ENCODE peak calls at places on chromosomes 4 and X, in ten cellular contexts. One of them, this sample, is unnamed.

GRCh38 chrX:127038065-127038464 is 218.5 kb downstream of the PRR32 start:
- DNase-seq in effector memory CD4-positive, alpha-beta T cell: no peak
- DNase-seq in lower lobe of right lung: no peak
- DNase-seq in psoas muscle: no peak
- DNase-seq in adrenal gland: no peak
- DNase-seq in PC-3: peak; percentile 6
- DNase-seq in pancreas: no peak
- DNase-seq in naive thymus-derived CD4-positive, alpha-beta T cell: no peak
- DNase-seq in left lung: no peak
- DNase-seq in tibial artery: no peak
- DNase-seq in this sample: peak; percentile 6

GRCh38 chr4:24793219-24794005 is 2.0 kb upstream of the SOD3 start:
- DNase-seq in effector memory CD4-positive, alpha-beta T cell: no peak
- DNase-seq in lower lobe of right lung: no peak
- DNase-seq in psoas muscle: no peak
- DNase-seq in adrenal gland: no peak
- DNase-seq in PC-3: peak; percentile 66
- DNase-seq in pancreas: no peak
- DNase-seq in naive thymus-derived CD4-positive, alpha-beta T cell: no peak
- DNase-seq in left lung: no peak
- DNase-seq in tibial artery: no peak
- DNase-seq in this sample: peak; percentile 10

GRCh38 chr4:30825008-30825765 is 105.0 kb downstream of the PCDH7 start:
- DNase-seq in effector memory CD4-positive, alpha-beta T cell: no peak
- DNase-seq in lower lobe of right lung: no peak
- DNase-seq in psoas muscle: no peak
- DNase-seq in adrenal gland: no peak
- DNase-seq in PC-3: peak; percentile 22
- DNase-seq in pancreas: no peak
- DNase-seq in naive thymus-derived CD4-positive, alpha-beta T cell: no peak
- DNase-seq in left lung: no peak
- DNase-seq in tibial artery: no peak
- DNase-seq in this sample: no peak

GRCh38 chrX:30804462-30804861 is 84.6 kb downstream of the TAB3 start:
- DNase-seq in effector memory CD4-positive, alpha-beta T cell: no peak
- DNase-seq in lower lobe of right lung: no peak
- DNase-seq in psoas muscle: no peak
- DNase-seq in adrenal gland: no peak
- DNase-seq in PC-3: no peak
- DNase-seq in pancreas: no peak
- DNase-seq in naive thymus-derived CD4-positive, alpha-beta T cell: no peak
- DNase-seq in left lung: no peak
- DNase-seq in tibial artery: no peak
- DNase-seq in this sample: no peak

GRCh38 chr4:1873291-1873690 is 2.1 kb downstream of the NSD2 start:
- DNase-seq in effector memory CD4-positive, alpha-beta T cell: no peak
- DNase-seq in lower lobe of right lung: no peak
- DNase-seq in psoas muscle: no peak
- DNase-seq in adrenal gland: no peak
- DNase-seq in PC-3: no peak
- DNase-seq in pancreas: no peak
- DNase-seq in naive thymus-derived CD4-positive, alpha-beta T cell: no peak
- DNase-seq in left lung: no peak
- DNase-seq in tibial artery: no peak
- DNase-seq in this sample: peak; percentile 42

GRCh38 chrX:16488959-16489358 is 161.0 kb upstream of the S100G start:
- DNase-seq in effector memory CD4-positive, alpha-beta T cell: no peak
- DNase-seq in lower lobe of right lung: no peak
- DNase-seq in psoas muscle: no peak
- DNase-seq in adrenal gland: no peak
- DNase-seq in PC-3: no peak
- DNase-seq in pancreas: no peak
- DNase-seq in naive thymus-derived CD4-positive, alpha-beta T cell: no peak
- DNase-seq in left lung: no peak
- DNase-seq in tibial artery: no peak
- DNase-seq in this sample: no peak

GRCh38 chr4:101977096-101977495 is 186.6 kb downstream of the BANK1 start:
- DNase-seq in effector memory CD4-positive, alpha-beta T cell: no peak
- DNase-seq in lower lobe of right lung: no peak
- DNase-seq in psoas muscle: peak; percentile 20
- DNase-seq in adrenal gland: peak; percentile 23
- DNase-seq in PC-3: peak; percentile 93
- DNase-seq in pancreas: no peak
- DNase-seq in naive thymus-derived CD4-positive, alpha-beta T cell: no peak
- DNase-seq in left lung: peak; percentile 41
- DNase-seq in tibial artery: no peak
- DNase-seq in this sample: no peak

GRCh38 chr4:6270691-6271121 is 1.1 kb downstream of the WFS1 start:
- DNase-seq in effector memory CD4-positive, alpha-beta T cell: no peak
- DNase-seq in lower lobe of right lung: peak; percentile 43
- DNase-seq in psoas muscle: no peak
- DNase-seq in adrenal gland: peak; percentile 44
- DNase-seq in PC-3: peak; percentile 22
- DNase-seq in pancreas: no peak
- DNase-seq in naive thymus-derived CD4-positive, alpha-beta T cell: no peak
- DNase-seq in left lung: no peak
- DNase-seq in tibial artery: no peak
- DNase-seq in this sample: no peak

GRCh38 chr4:139227729-139228404 is 50.8 kb upstream of the ELF2 start:
- DNase-seq in effector memory CD4-positive, alpha-beta T cell: no peak
- DNase-seq in lower lobe of right lung: no peak
- DNase-seq in psoas muscle: no peak
- DNase-seq in adrenal gland: no peak
- DNase-seq in PC-3: peak; percentile 27
- DNase-seq in pancreas: no peak
- DNase-seq in naive thymus-derived CD4-positive, alpha-beta T cell: no peak
- DNase-seq in left lung: no peak
- DNase-seq in tibial artery: no peak
- DNase-seq in this sample: no peak

GRCh38 chr4:2079926-2080325 is 20.8 kb downstream of the NAT8L start:
- DNase-seq in effector memory CD4-positive, alpha-beta T cell: no peak
- DNase-seq in lower lobe of right lung: no peak
- DNase-seq in psoas muscle: no peak
- DNase-seq in adrenal gland: no peak
- DNase-seq in PC-3: no peak
- DNase-seq in pancreas: peak; percentile 7
- DNase-seq in naive thymus-derived CD4-positive, alpha-beta T cell: no peak
- DNase-seq in left lung: peak; percentile 24
- DNase-seq in tibial artery: peak; percentile 43
- DNase-seq in this sample: no peak

GRCh38 chr4:140019619-140020367 is 134.2 kb downstream of the MAML3 start:
- DNase-seq in effector memory CD4-positive, alpha-beta T cell: no peak
- DNase-seq in lower lobe of right lung: no peak
- DNase-seq in psoas muscle: no peak
- DNase-seq in adrenal gland: no peak
- DNase-seq in PC-3: peak; percentile 17
- DNase-seq in pancreas: peak; percentile 30
- DNase-seq in naive thymus-derived CD4-positive, alpha-beta T cell: no peak
- DNase-seq in left lung: no peak
- DNase-seq in tibial artery: no peak
- DNase-seq in this sample: no peak

GRCh38 chr4:146255874-146256273 is 41.5 kb downstream of the REELD1 start:
- DNase-seq in effector memory CD4-positive, alpha-beta T cell: no peak
- DNase-seq in lower lobe of right lung: no peak
- DNase-seq in psoas muscle: no peak
- DNase-seq in adrenal gland: no peak
- DNase-seq in PC-3: peak; percentile 32
- DNase-seq in pancreas: no peak
- DNase-seq in naive thymus-derived CD4-positive, alpha-beta T cell: no peak
- DNase-seq in left lung: no peak
- DNase-seq in tibial artery: no peak
- DNase-seq in this sample: no peak

GRCh38 chrX:110418220-110418856 is 59.7 kb downstream of the RTL9 start:
- DNase-seq in effector memory CD4-positive, alpha-beta T cell: no peak
- DNase-seq in lower lobe of right lung: peak; percentile 46
- DNase-seq in psoas muscle: no peak
- DNase-seq in adrenal gland: peak; percentile 45
- DNase-seq in PC-3: peak; percentile 67
- DNase-seq in pancreas: no peak
- DNase-seq in naive thymus-derived CD4-positive, alpha-beta T cell: no peak
- DNase-seq in left lung: peak; percentile 45
- DNase-seq in tibial artery: no peak
- DNase-seq in this sample: peak; percentile 59

GRCh38 chr4:139208404-139208945 is 31.5 kb upstream of the ELF2 start:
- DNase-seq in effector memory CD4-positive, alpha-beta T cell: no peak
- DNase-seq in lower lobe of right lung: no peak
- DNase-seq in psoas muscle: no peak
- DNase-seq in adrenal gland: peak; percentile 84
- DNase-seq in PC-3: no peak
- DNase-seq in pancreas: no peak
- DNase-seq in naive thymus-derived CD4-positive, alpha-beta T cell: no peak
- DNase-seq in left lung: no peak
- DNase-seq in tibial artery: no peak
- DNase-seq in this sample: no peak

GRCh38 chrX:56803849-56804681 is 75.0 kb downstream of the NBDY start:
- DNase-seq in effector memory CD4-positive, alpha-beta T cell: no peak
- DNase-seq in lower lobe of right lung: no peak
- DNase-seq in psoas muscle: no peak
- DNase-seq in adrenal gland: no peak
- DNase-seq in PC-3: no peak
- DNase-seq in pancreas: no peak
- DNase-seq in naive thymus-derived CD4-positive, alpha-beta T cell: no peak
- DNase-seq in left lung: peak; percentile 28
- DNase-seq in tibial artery: no peak
- DNase-seq in this sample: no peak
- H3K27ac ChIP-seq in effector memory CD4-positive, alpha-beta T cell: no peak overlapping the region
- H3K27ac ChIP-seq in lower lobe of right lung: no peak overlapping the region
- H3K27ac ChIP-seq in psoas muscle: peak overlapping the region; percentile 92
- H3K27ac ChIP-seq in adrenal gland: no peak overlapping the region
- H3K27ac ChIP-seq in PC-3: no peak overlapping the region
- H3K27ac ChIP-seq in pancreas: peak overlapping the region; percentile 74
- H3K27ac ChIP-seq in naive thymus-derived CD4-positive, alpha-beta T cell: peak overlapping the region; percentile 52
- H3K27ac ChIP-seq in left lung: no peak overlapping the region
- H3K27ac ChIP-seq in tibial artery: no peak overlapping the region
- H3K27ac ChIP-seq in this sample: peak overlapping the region; percentile 81

GRCh38 chrX:45709381-45709780 is 508.7 kb upstream of the DIPK2B start:
- DNase-seq in effector memory CD4-positive, alpha-beta T cell: no peak
- DNase-seq in lower lobe of right lung: no peak
- DNase-seq in psoas muscle: no peak
- DNase-seq in adrenal gland: no peak
- DNase-seq in PC-3: peak; percentile 29
- DNase-seq in pancreas: no peak
- DNase-seq in naive thymus-derived CD4-positive, alpha-beta T cell: no peak
- DNase-seq in left lung: no peak
- DNase-seq in tibial artery: no peak
- DNase-seq in this sample: no peak

GRCh38 chrX:45711231-45711630 is 510.6 kb upstream of the DIPK2B start:
- DNase-seq in effector memory CD4-positive, alpha-beta T cell: no peak
- DNase-seq in lower lobe of right lung: no peak
- DNase-seq in psoas muscle: no peak
- DNase-seq in adrenal gland: no peak
- DNase-seq in PC-3: peak; percentile 91
- DNase-seq in pancreas: no peak
- DNase-seq in naive thymus-derived CD4-positive, alpha-beta T cell: no peak
- DNase-seq in left lung: no peak
- DNase-seq in tibial artery: no peak
- DNase-seq in this sample: no peak

GRCh38 chrX:45710081-45710801 is 509.6 kb upstream of the DIPK2B start:
- DNase-seq in effector memory CD4-positive, alpha-beta T cell: no peak
- DNase-seq in lower lobe of right lung: no peak
- DNase-seq in psoas muscle: no peak
- DNase-seq in adrenal gland: no peak
- DNase-seq in PC-3: peak; percentile 96
- DNase-seq in pancreas: no peak
- DNase-seq in naive thymus-derived CD4-positive, alpha-beta T cell: no peak
- DNase-seq in left lung: no peak
- DNase-seq in tibial artery: no peak
- DNase-seq in this sample: no peak

GRCh38 chrX:45714864-45715263 is 514.2 kb upstream of the DIPK2B start:
- DNase-seq in effector memory CD4-positive, alpha-beta T cell: no peak
- DNase-seq in lower lobe of right lung: no peak
- DNase-seq in psoas muscle: no peak
- DNase-seq in adrenal gland: peak; percentile 6
- DNase-seq in PC-3: peak; percentile 97
- DNase-seq in pancreas: no peak
- DNase-seq in naive thymus-derived CD4-positive, alpha-beta T cell: no peak
- DNase-seq in left lung: no peak
- DNase-seq in tibial artery: no peak
- DNase-seq in this sample: no peak

DNA sequence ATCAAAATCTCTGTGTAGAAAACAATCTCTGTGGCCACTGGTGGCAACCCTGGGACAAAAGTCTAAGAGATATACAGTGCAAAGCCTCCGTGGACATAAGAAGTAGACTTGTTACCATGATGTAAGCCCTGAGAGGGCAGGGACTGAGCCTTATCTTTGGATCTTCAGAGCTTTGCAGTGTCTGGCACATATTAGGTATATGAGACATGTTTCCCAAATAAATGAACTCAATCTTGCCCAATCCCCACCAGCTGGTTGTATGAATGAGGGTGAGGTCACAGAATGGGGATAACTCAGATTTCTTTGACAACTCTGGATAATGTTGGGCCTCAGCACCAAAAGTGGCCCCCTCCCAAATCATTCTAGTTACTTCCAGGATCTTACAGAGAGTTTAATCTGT is 511.4 kb upstream of the DIPK2B start:
- DNase-seq in effector memory CD4-positive, alpha-beta T cell: no peak
- DNase-seq in lower lobe of right lung: no peak
- DNase-seq in psoas muscle: no peak
- DNase-seq in adrenal gland: no peak
- DNase-seq in PC-3: peak; percentile 90
- DNase-seq in pancreas: no peak
- DNase-seq in naive thymus-derived CD4-positive, alpha-beta T cell: no peak
- DNase-seq in left lung: no peak
- DNase-seq in tibial artery: no peak
- DNase-seq in this sample: no peak
- H3K4me1 ChIP-seq in effector memory CD4-positive, alpha-beta T cell: no peaks in the 10 kb centered on the region
- H3K4me1 ChIP-seq in lower lobe of right lung: no peaks in the 10 kb centered on the region
- H3K4me1 ChIP-seq in psoas muscle: no peaks in the 10 kb centered on the region
- H3K4me1 ChIP-seq in adrenal gland: no peaks in the 10 kb centered on the region
- H3K4me1 ChIP-seq in PC-3: peaks cover 80% of the 10 kb centered on the region
- H3K4me1 ChIP-seq in pancreas: no peaks in the 10 kb centered on the region
- H3K4me1 ChIP-seq in naive thymus-derived CD4-positive, alpha-beta T cell: peaks cover 3% of the 10 kb centered on the region
- H3K4me1 ChIP-seq in left lung: peaks cover 17% of the 10 kb centered on the region
- H3K4me1 ChIP-seq in tibial artery: no peaks in the 10 kb centered on the region
- H3K4me1 ChIP-seq in this sample: no peaks in the 10 kb centered on the region

GRCh38 chr4:109079177-109079576 is 223.3 kb downstream of the COL25A1 start:
- DNase-seq in effector memory CD4-positive, alpha-beta T cell: no peak
- DNase-seq in lower lobe of right lung: no peak
- DNase-seq in psoas muscle: no peak
- DNase-seq in adrenal gland: no peak
- DNase-seq in PC-3: peak; percentile 20
- DNase-seq in pancreas: no peak
- DNase-seq in naive thymus-derived CD4-positive, alpha-beta T cell: no peak
- DNase-seq in left lung: no peak
- DNase-seq in tibial artery: no peak
- DNase-seq in this sample: no peak
- H3K27ac ChIP-seq in effector memory CD4-positive, alpha-beta T cell: no peak overlapping the region
- H3K27ac ChIP-seq in lower lobe of right lung: no peak overlapping the region
- H3K27ac ChIP-seq in psoas muscle: no peak overlapping the region
- H3K27ac ChIP-seq in adrenal gland: no peak overlapping the region
- H3K27ac ChIP-seq in PC-3: no peak overlapping the region
- H3K27ac ChIP-seq in pancreas: no peak overlapping the region
- H3K27ac ChIP-seq in naive thymus-derived CD4-positive, alpha-beta T cell: no peak overlapping the region
- H3K27ac ChIP-seq in left lung: no peak overlapping the region
- H3K27ac ChIP-seq in tibial artery: no peak overlapping the region
- H3K27ac ChIP-seq in this sample: no peak overlapping the region

GRCh38 chrX:70038515-70038914 is 11.2 kb downstream of the AWAT2 start:
- DNase-seq in effector memory CD4-positive, alpha-beta T cell: no peak
- DNase-seq in lower lobe of right lung: no peak
- DNase-seq in psoas muscle: no peak
- DNase-seq in adrenal gland: no peak
- DNase-seq in PC-3: peak; percentile 4
- DNase-seq in pancreas: no peak
- DNase-seq in naive thymus-derived CD4-positive, alpha-beta T cell: no peak
- DNase-seq in left lung: no peak
- DNase-seq in tibial artery: no peak
- DNase-seq in this sample: no peak
- H3K4me1 ChIP-seq in effector memory CD4-positive, alpha-beta T cell: no peaks in the 10 kb centered on the region
- H3K4me1 ChIP-seq in lower lobe of right lung: no peaks in the 10 kb centered on the region
- H3K4me1 ChIP-seq in psoas muscle: no peaks in the 10 kb centered on the region
- H3K4me1 ChIP-seq in adrenal gland: no peaks in the 10 kb centered on the region
- H3K4me1 ChIP-seq in PC-3: peaks cover 20% of the 10 kb centered on the region
- H3K4me1 ChIP-seq in pancreas: no peaks in the 10 kb centered on the region
- H3K4me1 ChIP-seq in naive thymus-derived CD4-positive, alpha-beta T cell: no peaks in the 10 kb centered on the region
- H3K4me1 ChIP-seq in left lung: no peaks in the 10 kb centered on the region
- H3K4me1 ChIP-seq in tibial artery: no peaks in the 10 kb centered on the region
- H3K4me1 ChIP-seq in this sample: no peaks in the 10 kb centered on the region